ENCODE peak calls at places on chromosome 12, in ten cellular contexts. One of them, this sample, is unnamed.
A peak's percentile ranks its signal among the peaks of the same experiment; 100 is the strongest.

GRCh38 chr12:29113101-29113500 is 36.0 kb upstream of the FAR2 start:
- DNase-seq in transverse colon: no peak
- DNase-seq in suprapubic skin: no peak
- DNase-seq in tibial nerve: no peak
- DNase-seq in sigmoid colon: no peak
- DNase-seq in HepG2: no peak
- DNase-seq in GM12878: no peak
- DNase-seq in K562: no peak
- DNase-seq in stomach: no peak
- DNase-seq in ovary: no peak
- DNase-seq in this sample: no peak

GRCh38 chr12:65496617-65497016 is 218.1 kb downstream of the MSRB3 start:
- DNase-seq in GM12878: no peak
- DNase-seq in HepG2: no peak
- DNase-seq in transverse colon: no peak
- DNase-seq in ovary: no peak
- DNase-seq in stomach: no peak
- DNase-seq in K562: no peak
- DNase-seq in sigmoid colon: no peak
- DNase-seq in tibial nerve: no peak
- DNase-seq in suprapubic skin: no peak
- DNase-seq in this sample: no peak

GRCh38 chr12:89069431-89069830 is 282.9 kb downstream of the DUSP6 start:
- DNase-seq in K562: no peak
- DNase-seq in tibial nerve: no peak
- DNase-seq in HepG2: no peak
- DNase-seq in suprapubic skin: no peak
- DNase-seq in GM12878: no peak
- DNase-seq in transverse colon: no peak
- DNase-seq in ovary: no peak
- DNase-seq in stomach: no peak
- DNase-seq in sigmoid colon: no peak
- DNase-seq in this sample: no peak

GRCh38 chr12:116922194-116922897 is 11.6 kb downstream of the FBXW8 start:
- DNase-seq in tibial nerve: no peak
- DNase-seq in suprapubic skin: no peak
- DNase-seq in HepG2: no peak
- DNase-seq in K562: no peak
- DNase-seq in stomach: no peak
- DNase-seq in GM12878: peak; percentile 50
- DNase-seq in sigmoid colon: no peak
- DNase-seq in ovary: no peak
- DNase-seq in transverse colon: no peak
- DNase-seq in this sample: no peak

GRCh38 chr12:120625557-120626419 is 14.6 kb upstream of the CABP1 start:
- DNase-seq in transverse colon: no peak
- DNase-seq in sigmoid colon: no peak
- DNase-seq in suprapubic skin: no peak
- DNase-seq in K562: peak; percentile 95
- DNase-seq in GM12878: peak; percentile 11
- DNase-seq in HepG2: no peak
- DNase-seq in tibial nerve: no peak
- DNase-seq in ovary: no peak
- DNase-seq in stomach: no peak
- DNase-seq in this sample: no peak

GRCh38 chr12:81255456-81255855 is 177.6 kb downstream of the ACSS3 start:
- DNase-seq in K562: no peak
- DNase-seq in HepG2: no peak
- DNase-seq in stomach: no peak
- DNase-seq in ovary: no peak
- DNase-seq in tibial nerve: no peak
- DNase-seq in GM12878: no peak
- DNase-seq in transverse colon: no peak
- DNase-seq in suprapubic skin: no peak
- DNase-seq in sigmoid colon: no peak
- DNase-seq in this sample: no peak

GRCh38 chr12:75660805-75661404 is 149.5 kb upstream of the KRR1 start:
- DNase-seq in HepG2: no peak
- DNase-seq in K562: no peak
- DNase-seq in suprapubic skin: no peak
- DNase-seq in stomach: no peak
- DNase-seq in tibial nerve: no peak
- DNase-seq in sigmoid colon: no peak
- DNase-seq in GM12878: no peak
- DNase-seq in ovary: no peak
- DNase-seq in transverse colon: no peak
- DNase-seq in this sample: no peak

GRCh38 chr12:94545937-94546771 is 86.5 kb upstream of the CEP83 start:
- DNase-seq in GM12878: peak; percentile 19
- DNase-seq in stomach: peak; percentile 60
- DNase-seq in suprapubic skin: no peak
- DNase-seq in tibial nerve: no peak
- DNase-seq in HepG2: peak; percentile 44
- DNase-seq in K562: peak; percentile 56
- DNase-seq in sigmoid colon: no peak
- DNase-seq in ovary: peak; percentile 40
- DNase-seq in transverse colon: peak; percentile 65
- DNase-seq in this sample: no peak

GRCh38 chr12:61536525-61536924 is 723.7 kb upstream of the USP15 start:
- DNase-seq in tibial nerve: no peak
- DNase-seq in K562: no peak
- DNase-seq in stomach: no peak
- DNase-seq in suprapubic skin: no peak
- DNase-seq in GM12878: no peak
- DNase-seq in ovary: no peak
- DNase-seq in sigmoid colon: no peak
- DNase-seq in HepG2: no peak
- DNase-seq in transverse colon: no peak
- DNase-seq in this sample: no peak

GRCh38 chr12:117662220-117662619 is 300.8 kb upstream of the NOS1 start:
- DNase-seq in ovary: no peak
- DNase-seq in GM12878: no peak
- DNase-seq in stomach: no peak
- DNase-seq in suprapubic skin: no peak
- DNase-seq in K562: no peak
- DNase-seq in sigmoid colon: no peak
- DNase-seq in transverse colon: no peak
- DNase-seq in tibial nerve: no peak
- DNase-seq in HepG2: no peak
- DNase-seq in this sample: no peak

GRCh38 chr12:62848418-62848817 is 86.5 kb downstream of the PPM1H start:
- DNase-seq in HepG2: no peak
- DNase-seq in transverse colon: no peak
- DNase-seq in tibial nerve: no peak
- DNase-seq in GM12878: peak; percentile 3
- DNase-seq in stomach: no peak
- DNase-seq in suprapubic skin: no peak
- DNase-seq in ovary: no peak
- DNase-seq in sigmoid colon: no peak
- DNase-seq in K562: no peak
- DNase-seq in this sample: no peak

GRCh38 chr12:109291531-109292341 is 17.3 kb downstream of the FOXN4 start:
- DNase-seq in ovary: no peak
- DNase-seq in stomach: peak; percentile 34
- DNase-seq in tibial nerve: no peak
- DNase-seq in suprapubic skin: no peak
- DNase-seq in K562: no peak
- DNase-seq in HepG2: no peak
- DNase-seq in sigmoid colon: peak; percentile 83
- DNase-seq in GM12878: no peak
- DNase-seq in transverse colon: peak; percentile 46
- DNase-seq in this sample: no peak

GRCh38 chr12:111361717-111362576 is 6.9 kb downstream of the PHETA1 start:
- DNase-seq in GM12878: no peak
- DNase-seq in tibial nerve: no peak
- DNase-seq in suprapubic skin: no peak
- DNase-seq in stomach: peak; percentile 85
- DNase-seq in ovary: peak; percentile 38
- DNase-seq in transverse colon: no peak
- DNase-seq in sigmoid colon: no peak
- DNase-seq in K562: no peak
- DNase-seq in HepG2: peak; percentile 39
- DNase-seq in this sample: no peak

GRCh38 chr12:124484067-124484466 is 83.3 kb downstream of the NCOR2 start:
- DNase-seq in ovary: peak; percentile 22
- DNase-seq in GM12878: no peak
- DNase-seq in stomach: no peak
- DNase-seq in K562: no peak
- DNase-seq in transverse colon: no peak
- DNase-seq in suprapubic skin: no peak
- DNase-seq in sigmoid colon: no peak
- DNase-seq in tibial nerve: no peak
- DNase-seq in HepG2: no peak
- DNase-seq in this sample: no peak

GRCh38 chr12:16165506-16165905 is 112.0 kb downstream of the SLC15A5 start:
- DNase-seq in sigmoid colon: peak; percentile 69
- DNase-seq in GM12878: no peak
- DNase-seq in K562: no peak
- DNase-seq in suprapubic skin: no peak
- DNase-seq in HepG2: peak; percentile 18
- DNase-seq in ovary: no peak
- DNase-seq in tibial nerve: peak; percentile 49
- DNase-seq in transverse colon: peak; percentile 52
- DNase-seq in stomach: peak; percentile 36
- DNase-seq in this sample: no peak
- H3K27me3 ChIP-seq in sigmoid colon: no peaks in the 10 kb centered on the region
- H3K27me3 ChIP-seq in GM12878: no peaks in the 10 kb centered on the region
- H3K27me3 ChIP-seq in K562: no peaks in the 10 kb centered on the region
- H3K27me3 ChIP-seq in suprapubic skin: no peaks in the 10 kb centered on the region
- H3K27me3 ChIP-seq in HepG2: no peaks in the 10 kb centered on the region
- H3K27me3 ChIP-seq in ovary: no peaks in the 10 kb centered on the region
- H3K27me3 ChIP-seq in tibial nerve: no peaks in the 10 kb centered on the region
- H3K27me3 ChIP-seq in transverse colon: no peaks in the 10 kb centered on the region
- H3K27me3 ChIP-seq in stomach: no peaks in the 10 kb centered on the region
- H3K27me3 ChIP-seq in this sample: no peaks in the 10 kb centered on the region

DNA sequence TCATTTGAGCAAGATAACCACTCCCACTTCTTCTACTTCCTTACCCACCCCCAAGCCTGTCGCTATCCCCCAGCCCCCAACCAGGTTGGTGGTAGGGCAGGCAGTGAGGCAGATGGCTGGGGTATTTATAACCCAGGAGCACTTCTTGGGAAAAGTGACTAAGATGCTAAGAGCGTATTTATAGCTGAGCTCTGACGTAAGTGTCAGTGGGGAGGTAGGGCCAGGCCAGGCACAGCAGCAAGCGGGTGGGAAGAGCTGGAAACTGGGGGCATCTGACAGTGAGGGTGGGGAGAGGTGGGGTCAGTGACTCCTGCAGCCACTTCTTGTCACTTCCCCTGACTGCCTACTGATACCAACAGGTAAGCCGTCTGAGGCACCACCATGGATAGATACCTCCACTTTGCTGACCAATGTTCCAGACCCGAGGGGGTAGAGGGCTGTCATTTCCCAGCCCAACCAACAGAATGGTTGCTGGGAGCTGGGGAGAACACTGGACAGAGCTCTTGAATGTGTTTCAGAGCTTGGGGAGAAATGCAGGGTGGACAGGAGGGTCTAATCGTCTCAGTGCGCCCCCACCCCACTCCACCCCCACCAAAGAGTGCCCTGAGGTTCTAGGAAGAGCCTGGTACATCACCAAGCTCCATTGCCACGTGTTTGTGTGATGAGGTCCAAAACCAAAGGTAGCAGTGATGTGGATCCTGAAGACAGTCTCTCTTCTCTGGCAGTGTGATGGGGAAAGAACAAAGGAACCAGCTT is 2.7 kb upstream of the INHBE start:
- DNase-seq in HepG2: no peak
- DNase-seq in K562: no peak
- DNase-seq in transverse colon: no peak
- DNase-seq in sigmoid colon: no peak
- DNase-seq in tibial nerve: no peak
- DNase-seq in stomach: no peak
- DNase-seq in GM12878: no peak
- DNase-seq in ovary: no peak
- DNase-seq in suprapubic skin: no peak
- DNase-seq in this sample: no peak
- TF ChIP-seq EP300 in HepG2: no peak
- TF ChIP-seq EP300 in K562: peak; percentile 12
- TF ChIP-seq EP300 in transverse colon: no peak
- TF ChIP-seq EP300 in sigmoid colon: no peak
- TF ChIP-seq EP300 in tibial nerve: no peak
- TF ChIP-seq EP300 in stomach: no peak
- TF ChIP-seq EP300 in GM12878: no peak
- TF ChIP-seq EP300 in ovary: no peak
- TF ChIP-seq EP300 in suprapubic skin: no peak
- TF ChIP-seq EP300 in this sample: no peak

GRCh38 chr12:98939350-98939749 is 294.3 kb downstream of the APAF1 start:
- DNase-seq in K562: no peak
- DNase-seq in stomach: no peak
- DNase-seq in GM12878: no peak
- DNase-seq in transverse colon: no peak
- DNase-seq in suprapubic skin: no peak
- DNase-seq in tibial nerve: no peak
- DNase-seq in HepG2: peak; percentile 2
- DNase-seq in sigmoid colon: no peak
- DNase-seq in ovary: no peak
- DNase-seq in this sample: no peak
- TF ChIP-seq POLR2A in K562: no peak
- TF ChIP-seq POLR2A in stomach: no peak
- TF ChIP-seq POLR2A in GM12878: no peak
- TF ChIP-seq POLR2A in transverse colon: no peak
- TF ChIP-seq POLR2A in suprapubic skin: no peak
- TF ChIP-seq POLR2A in tibial nerve: no peak
- TF ChIP-seq POLR2A in HepG2: no peak
- TF ChIP-seq POLR2A in sigmoid colon: no peak
- TF ChIP-seq POLR2A in ovary: no peak
- TF ChIP-seq POLR2A in this sample: no peak

GRCh38 chr12:49548481-49548821 is 9.6 kb downstream of the KCNH3 start:
- DNase-seq in K562: no peak
- DNase-seq in ovary: no peak
- DNase-seq in HepG2: no peak
- DNase-seq in suprapubic skin: no peak
- DNase-seq in transverse colon: no peak
- DNase-seq in sigmoid colon: no peak
- DNase-seq in stomach: no peak
- DNase-seq in tibial nerve: no peak
- DNase-seq in GM12878: no peak
- DNase-seq in this sample: no peak

GRCh38 chr12:49545815-49546214 is 7.0 kb downstream of the KCNH3 start:
- DNase-seq in transverse colon: no peak
- DNase-seq in suprapubic skin: no peak
- DNase-seq in ovary: no peak
- DNase-seq in stomach: no peak
- DNase-seq in tibial nerve: no peak
- DNase-seq in GM12878: no peak
- DNase-seq in sigmoid colon: no peak
- DNase-seq in K562: no peak
- DNase-seq in HepG2: no peak
- DNase-seq in this sample: no peak

GRCh38 chr12:49543914-49544815 is 5.3 kb downstream of the KCNH3 start:
- DNase-seq in ovary: no peak
- DNase-seq in tibial nerve: no peak
- DNase-seq in transverse colon: no peak
- DNase-seq in HepG2: no peak
- DNase-seq in K562: no peak
- DNase-seq in stomach: no peak
- DNase-seq in sigmoid colon: no peak
- DNase-seq in GM12878: no peak
- DNase-seq in suprapubic skin: no peak
- DNase-seq in this sample: no peak

GRCh38 chr12:49547090-49547690 is 8.4 kb downstream of the KCNH3 start:
- DNase-seq in HepG2: no peak
- DNase-seq in tibial nerve: no peak
- DNase-seq in stomach: no peak
- DNase-seq in sigmoid colon: no peak
- DNase-seq in ovary: no peak
- DNase-seq in GM12878: no peak
- DNase-seq in transverse colon: no peak
- DNase-seq in K562: no peak
- DNase-seq in suprapubic skin: no peak
- DNase-seq in this sample: no peak

GRCh38 chr12:49546481-49546880 is 7.7 kb downstream of the KCNH3 start:
- DNase-seq in GM12878: no peak
- DNase-seq in K562: no peak
- DNase-seq in ovary: no peak
- DNase-seq in HepG2: no peak
- DNase-seq in suprapubic skin: no peak
- DNase-seq in tibial nerve: no peak
- DNase-seq in stomach: no peak
- DNase-seq in sigmoid colon: no peak
- DNase-seq in transverse colon: no peak
- DNase-seq in this sample: no peak
- H3K27me3 ChIP-seq in GM12878: no peaks in the 10 kb centered on the region
- H3K27me3 ChIP-seq in K562: peaks cover 41% of the 10 kb centered on the region
- H3K27me3 ChIP-seq in ovary: no peaks in the 10 kb centered on the region
- H3K27me3 ChIP-seq in HepG2: peaks cover 6% of the 10 kb centered on the region
- H3K27me3 ChIP-seq in suprapubic skin: peaks cover 36% of the 10 kb centered on the region
- H3K27me3 ChIP-seq in tibial nerve: no peaks in the 10 kb centered on the region
- H3K27me3 ChIP-seq in stomach: peaks cover 78% of the 10 kb centered on the region
- H3K27me3 ChIP-seq in sigmoid colon: peaks cover 45% of the 10 kb centered on the region
- H3K27me3 ChIP-seq in transverse colon: peaks cover 64% of the 10 kb centered on the region
- H3K27me3 ChIP-seq in this sample: peaks cover 11% of the 10 kb centered on the region

This sample was measured in esophagus muscularis mucosa.